ENCODE peak calls at places on chromosomes 16 and 17, in ten cellular contexts. One of them, this sample, is unnamed.

GRCh38 chr17:45372325-45372869 is 55.6 kb upstream of the MAP3K14 start:
- DNase-seq in PC-3: peak
- DNase-seq in prostate gland: no peak
- DNase-seq in body of pancreas: no peak
- DNase-seq in cardiac fibroblast: no peak
- DNase-seq in uterus: no peak
- DNase-seq in sigmoid colon: peak
- DNase-seq in SK-N-SH: no peak
- DNase-seq in stomach: no peak
- DNase-seq in BE2C: no peak
- DNase-seq in this sample: no peak

GRCh38 chr16:74580828-74581227 is 26.1 kb downstream of the GLG1 start:
- DNase-seq in BE2C: no peak
- DNase-seq in cardiac fibroblast: no peak
- DNase-seq in prostate gland: no peak
- DNase-seq in uterus: no peak
- DNase-seq in body of pancreas: no peak
- DNase-seq in SK-N-SH: no peak
- DNase-seq in PC-3: no peak
- DNase-seq in sigmoid colon: no peak
- DNase-seq in stomach: no peak
- DNase-seq in this sample: no peak

GRCh38 chr17:10789694-10790271 is 14.1 kb downstream of the TMEM238L start:
- DNase-seq in sigmoid colon: no peak
- DNase-seq in prostate gland: no peak
- DNase-seq in uterus: no peak
- DNase-seq in cardiac fibroblast: no peak
- DNase-seq in BE2C: no peak
- DNase-seq in body of pancreas: no peak
- DNase-seq in PC-3: no peak
- DNase-seq in stomach: no peak
- DNase-seq in SK-N-SH: no peak
- DNase-seq in this sample: no peak

GRCh38 chr17:76710863-76711611 is at the start of gene MXRA7:
- DNase-seq in BE2C: peak
- DNase-seq in PC-3: peak
- DNase-seq in prostate gland: peak
- DNase-seq in sigmoid colon: peak
- DNase-seq in uterus: peak
- DNase-seq in stomach: peak
- DNase-seq in body of pancreas: peak
- DNase-seq in cardiac fibroblast: peak
- DNase-seq in SK-N-SH: peak
- DNase-seq in this sample: no peak

GRCh38 chr16:1174477-1175357 is 21.8 kb downstream of the CACNA1H start:
- DNase-seq in body of pancreas: peak
- DNase-seq in prostate gland: no peak
- DNase-seq in SK-N-SH: no peak
- DNase-seq in BE2C: no peak
- DNase-seq in PC-3: peak
- DNase-seq in stomach: no peak
- DNase-seq in uterus: no peak
- DNase-seq in cardiac fibroblast: no peak
- DNase-seq in sigmoid colon: no peak
- DNase-seq in this sample: no peak

GRCh38 chr17:50346313-50347086 is 574 bp downstream of the XYLT2 start:
- DNase-seq in PC-3: peak
- DNase-seq in cardiac fibroblast: no peak
- DNase-seq in SK-N-SH: peak
- DNase-seq in sigmoid colon: peak
- DNase-seq in BE2C: no peak
- DNase-seq in uterus: peak
- DNase-seq in stomach: peak
- DNase-seq in body of pancreas: peak
- DNase-seq in prostate gland: peak
- DNase-seq in this sample: no peak

GRCh38 chr16:85507342-85507741 is 105.8 kb upstream of the GSE1 start:
- DNase-seq in prostate gland: no peak
- DNase-seq in BE2C: no peak
- DNase-seq in body of pancreas: peak
- DNase-seq in stomach: no peak
- DNase-seq in SK-N-SH: no peak
- DNase-seq in sigmoid colon: no peak
- DNase-seq in PC-3: no peak
- DNase-seq in uterus: no peak
- DNase-seq in cardiac fibroblast: no peak
- DNase-seq in this sample: no peak

GRCh38 chr17:77315010-77315409 is 174.2 kb downstream of the SEC14L1 start:
- DNase-seq in SK-N-SH: no peak
- DNase-seq in stomach: no peak
- DNase-seq in BE2C: no peak
- DNase-seq in cardiac fibroblast: no peak
- DNase-seq in PC-3: no peak
- DNase-seq in sigmoid colon: peak
- DNase-seq in uterus: no peak
- DNase-seq in prostate gland: no peak
- DNase-seq in body of pancreas: no peak
- DNase-seq in this sample: no peak

GRCh38 chr16:83648347-83648746 is 159.4 kb upstream of the HSBP1 start:
- DNase-seq in SK-N-SH: no peak
- DNase-seq in PC-3: no peak
- DNase-seq in uterus: no peak
- DNase-seq in sigmoid colon: no peak
- DNase-seq in body of pancreas: no peak
- DNase-seq in stomach: no peak
- DNase-seq in BE2C: no peak
- DNase-seq in prostate gland: no peak
- DNase-seq in cardiac fibroblast: no peak
- DNase-seq in this sample: no peak

GRCh38 chr16:4693296-4693955 is at the start of gene NUDT16L1:
- DNase-seq in prostate gland: peak
- DNase-seq in SK-N-SH: peak
- DNase-seq in stomach: peak
- DNase-seq in sigmoid colon: peak
- DNase-seq in uterus: peak
- DNase-seq in cardiac fibroblast: peak
- DNase-seq in body of pancreas: peak
- DNase-seq in BE2C: peak
- DNase-seq in PC-3: peak
- DNase-seq in this sample: peak

GRCh38 chr17:75194879-75195278 is 10.6 kb upstream of the NUP85 start:
- DNase-seq in SK-N-SH: no peak
- DNase-seq in sigmoid colon: no peak
- DNase-seq in prostate gland: no peak
- DNase-seq in PC-3: no peak
- DNase-seq in BE2C: no peak
- DNase-seq in body of pancreas: no peak
- DNase-seq in cardiac fibroblast: no peak
- DNase-seq in stomach: no peak
- DNase-seq in uterus: no peak
- DNase-seq in this sample: no peak

GRCh38 chr17:44049294-44050080 is 17.0 kb downstream of the LSM12 start:
- DNase-seq in stomach: no peak
- DNase-seq in prostate gland: no peak
- DNase-seq in cardiac fibroblast: no peak
- DNase-seq in body of pancreas: no peak
- DNase-seq in PC-3: no peak
- DNase-seq in SK-N-SH: no peak
- DNase-seq in sigmoid colon: no peak
- DNase-seq in uterus: no peak
- DNase-seq in BE2C: no peak
- DNase-seq in this sample: no peak

GRCh38 chr17:20053343-20053964 is 44.3 kb downstream of the SPECC1 start:
- DNase-seq in uterus: no peak
- DNase-seq in BE2C: no peak
- DNase-seq in cardiac fibroblast: no peak
- DNase-seq in PC-3: no peak
- DNase-seq in sigmoid colon: no peak
- DNase-seq in SK-N-SH: no peak
- DNase-seq in body of pancreas: no peak
- DNase-seq in stomach: no peak
- DNase-seq in prostate gland: no peak
- DNase-seq in this sample: no peak

DNA sequence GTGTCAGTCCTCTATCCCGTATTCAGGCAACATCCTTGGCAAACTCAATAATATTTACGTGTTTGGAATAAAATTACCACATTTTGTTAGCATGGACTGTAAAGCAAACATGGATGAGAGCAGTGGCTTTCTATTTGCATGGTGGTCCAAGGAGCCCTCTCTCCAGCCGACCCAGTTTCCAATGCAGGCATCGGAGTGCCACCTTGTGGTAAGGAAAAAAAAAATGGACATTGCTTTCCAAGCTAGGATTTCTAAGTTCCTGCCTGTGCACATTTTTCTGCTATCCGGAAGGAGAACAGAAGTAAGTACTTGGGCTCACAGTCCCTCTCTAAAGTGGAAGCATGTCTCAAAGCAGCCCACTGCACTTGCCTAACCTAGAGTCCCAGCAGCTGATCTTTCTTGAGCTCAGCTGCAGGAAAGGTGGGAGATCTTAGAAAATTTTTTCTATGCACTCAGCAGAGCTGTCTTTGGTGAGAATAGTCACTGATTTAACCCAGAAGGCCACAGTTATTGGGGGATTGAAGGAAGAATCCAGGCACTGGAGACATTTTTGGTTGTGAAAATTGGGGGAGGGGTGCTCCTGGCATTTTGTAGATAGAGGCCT is 46.0 kb upstream of the ERCC4 start:
- DNase-seq in stomach: no peak
- DNase-seq in SK-N-SH: peak
- DNase-seq in PC-3: peak
- DNase-seq in sigmoid colon: no peak
- DNase-seq in BE2C: peak
- DNase-seq in body of pancreas: no peak
- DNase-seq in uterus: no peak
- DNase-seq in cardiac fibroblast: peak
- DNase-seq in prostate gland: no peak
- DNase-seq in this sample: no peak
- TF ChIP-seq CTCF in stomach: no peak
- TF ChIP-seq CTCF in SK-N-SH: peak
- TF ChIP-seq CTCF in PC-3: peak
- TF ChIP-seq CTCF in sigmoid colon: no peak
- TF ChIP-seq CTCF in BE2C: peak
- TF ChIP-seq CTCF in body of pancreas: peak
- TF ChIP-seq CTCF in uterus: no peak
- TF ChIP-seq CTCF in cardiac fibroblast: peak
- TF ChIP-seq CTCF in prostate gland: no peak
- TF ChIP-seq CTCF in this sample: peak

GRCh38 chr17:41518789-41519449 is at the start of gene KRT15:
- DNase-seq in uterus: no peak
- DNase-seq in sigmoid colon: no peak
- DNase-seq in BE2C: no peak
- DNase-seq in PC-3: peak
- DNase-seq in SK-N-SH: no peak
- DNase-seq in prostate gland: peak
- DNase-seq in stomach: no peak
- DNase-seq in cardiac fibroblast: peak
- DNase-seq in body of pancreas: no peak
- DNase-seq in this sample: no peak
- H3K4me3 ChIP-seq in uterus: no peak
- H3K4me3 ChIP-seq in sigmoid colon: no peak
- H3K4me3 ChIP-seq in BE2C: no peak
- H3K4me3 ChIP-seq in PC-3: peak
- H3K4me3 ChIP-seq in SK-N-SH: no peak
- H3K4me3 ChIP-seq in prostate gland: peak
- H3K4me3 ChIP-seq in stomach: no peak
- H3K4me3 ChIP-seq in cardiac fibroblast: no peak
- H3K4me3 ChIP-seq in body of pancreas: no peak
- H3K4me3 ChIP-seq in this sample: no peak

DNA sequence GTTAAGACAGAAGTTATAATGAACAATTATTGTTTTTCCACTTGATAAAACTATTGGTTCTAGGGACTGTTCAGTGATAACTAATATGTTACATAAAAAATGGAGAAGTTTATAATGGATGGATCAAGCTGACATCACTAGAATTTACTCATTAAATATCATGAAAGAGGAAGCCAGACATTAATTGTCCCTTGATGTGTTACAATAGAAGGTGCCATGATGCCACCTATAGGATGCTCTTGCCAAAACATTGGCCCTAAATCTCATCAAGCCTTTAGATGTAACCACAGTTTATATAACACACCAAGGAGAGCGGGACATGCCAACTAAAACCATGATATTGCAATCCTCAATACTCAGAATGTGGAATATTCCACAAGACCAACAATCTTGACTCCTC is 147.9 kb upstream of the MON1B start:
- DNase-seq in BE2C: peak
- DNase-seq in prostate gland: no peak
- DNase-seq in PC-3: peak
- DNase-seq in uterus: no peak
- DNase-seq in body of pancreas: no peak
- DNase-seq in cardiac fibroblast: peak
- DNase-seq in stomach: no peak
- DNase-seq in SK-N-SH: peak
- DNase-seq in sigmoid colon: no peak
- DNase-seq in this sample: no peak
- TF ChIP-seq CTCF in BE2C: peak
- TF ChIP-seq CTCF in prostate gland: no peak
- TF ChIP-seq CTCF in PC-3: peak
- TF ChIP-seq CTCF in uterus: no peak
- TF ChIP-seq CTCF in body of pancreas: peak
- TF ChIP-seq CTCF in cardiac fibroblast: peak
- TF ChIP-seq CTCF in stomach: no peak
- TF ChIP-seq CTCF in SK-N-SH: peak
- TF ChIP-seq CTCF in sigmoid colon: no peak
- TF ChIP-seq CTCF in this sample: no peak

DNA sequence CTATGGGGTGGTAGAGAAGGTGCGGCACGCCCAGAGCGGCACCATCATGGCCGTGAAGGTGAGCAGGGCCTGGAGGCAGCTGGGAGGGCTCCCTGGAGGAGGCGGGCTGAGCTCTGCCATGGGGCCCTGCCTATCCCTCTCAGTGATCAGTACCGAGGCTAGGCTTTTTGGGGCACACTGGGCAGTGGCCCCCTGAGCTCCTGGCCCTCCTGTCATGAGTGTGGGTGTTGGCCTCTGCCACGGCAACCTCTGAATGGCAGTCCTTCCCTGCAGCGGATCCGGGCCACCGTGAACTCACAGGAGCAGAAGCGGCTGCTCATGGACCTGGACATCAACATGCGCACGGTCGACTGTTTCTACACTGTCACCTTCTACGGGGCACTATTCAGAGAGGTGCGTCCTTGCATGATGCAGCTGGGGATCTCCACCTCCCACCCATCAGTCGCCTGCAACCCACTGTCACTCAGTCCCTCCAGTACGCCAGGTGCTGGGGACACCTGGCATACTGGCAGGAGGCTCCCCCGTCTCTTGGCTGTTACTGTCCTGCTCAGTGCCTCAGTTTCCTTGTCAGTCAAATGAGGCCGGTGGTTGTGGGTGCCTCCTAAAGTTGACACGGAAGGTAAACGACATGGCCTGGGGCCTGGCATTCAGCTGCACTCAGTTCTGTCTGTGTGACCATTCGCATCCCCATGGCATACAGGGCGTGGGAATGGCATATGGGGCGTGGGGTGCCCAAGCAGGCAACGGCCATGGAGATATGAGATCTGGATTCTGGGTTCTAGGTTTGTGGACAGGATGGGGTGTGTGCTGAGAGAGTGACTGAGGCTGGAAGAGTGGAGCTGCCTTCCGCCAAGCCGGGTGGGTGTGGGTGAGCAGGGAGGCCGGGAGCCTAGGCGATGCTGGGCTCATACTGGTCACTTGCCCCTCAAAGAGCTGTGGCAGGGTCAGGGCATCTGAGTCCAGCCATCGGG is 16.4 kb downstream of the MAP2K3 start:
- DNase-seq in prostate gland: no peak
- DNase-seq in cardiac fibroblast: no peak
- DNase-seq in BE2C: no peak
- DNase-seq in sigmoid colon: peak
- DNase-seq in SK-N-SH: no peak
- DNase-seq in PC-3: no peak
- DNase-seq in uterus: no peak
- DNase-seq in body of pancreas: no peak
- DNase-seq in stomach: no peak
- DNase-seq in this sample: no peak
- H3K4me3 ChIP-seq in prostate gland: no peak
- H3K4me3 ChIP-seq in cardiac fibroblast: no peak
- H3K4me3 ChIP-seq in BE2C: no peak
- H3K4me3 ChIP-seq in sigmoid colon: no peak
- H3K4me3 ChIP-seq in SK-N-SH: no peak
- H3K4me3 ChIP-seq in PC-3: no peak
- H3K4me3 ChIP-seq in uterus: no peak
- H3K4me3 ChIP-seq in body of pancreas: no peak
- H3K4me3 ChIP-seq in stomach: no peak
- H3K4me3 ChIP-seq in this sample: no peak